ENCODE peak calls at places on chromosomes 4 and X, in nine cellular contexts. L is left colon; E is LoVo; R is kidney epithelial cell; P is effector CD4-positive, alpha-beta T cell; S is GM10248; A is pons; V is heart right ventricle; W is natural killer cell. T is an unnamed sample.

GRCh38 chr4:186839122-186840037 is 115.7 kb upstream of the FAT1 start:
- DNase-seq in V (no peak), E (peak), A (no peak), L (peak), W (no peak), R (no peak), P (no peak), S (peak), T (no peak)

GRCh38 chrX:132968282-132968681 is 9.9 kb upstream of the HS6ST2 start:
- DNase-seq in W (no peak), L (no peak), P (no peak), E (no peak), A (no peak), R (no peak), S (no peak), V (no peak), T (no peak)

GRCh38 chr4:10371121-10371520 is 86.1 kb downstream of the ZNF518B start:
- DNase-seq in S (no peak), E (no peak), A (no peak), W (no peak), P (no peak), L (no peak), V (no peak), R (no peak), T (no peak)

GRCh38 chr4:159206427-159206871 is 103.6 kb downstream of the RAPGEF2 start:
- DNase-seq in V (no peak), E (no peak), A (no peak), L (no peak), S (peak), W (no peak), R (no peak), P (no peak), T (no peak)

GRCh38 chr4:88027611-88028608 is 20.5 kb downstream of the PKD2 start:
- DNase-seq in V (no peak), E (peak), P (no peak), L (no peak), W (no peak), R (peak), A (no peak), S (no peak), T (no peak)

GRCh38 chr4:165630671-165631070 is 242.4 kb upstream of the TLL1 start:
- DNase-seq in L (no peak), P (no peak), V (no peak), A (no peak), S (no peak), E (no peak), W (no peak), R (no peak), T (no peak)

GRCh38 chr4:76955187-76955586 is 5.6 kb downstream of the SEPTIN11 start:
- DNase-seq in E (no peak), W (no peak), L (no peak), A (no peak), V (no peak), S (no peak), R (no peak), P (no peak), T (no peak)

GRCh38 chrX:150961631-150962030 is 21.5 kb upstream of the HMGB3 start:
- DNase-seq in P (no peak), E (no peak), V (no peak), S (no peak), A (no peak), W (no peak), R (no peak), L (no peak), T (no peak)

GRCh38 chr4:112284166-112284565 is 1.5 kb downstream of the TIFA start:
- DNase-seq in V (no peak), E (no peak), P (no peak), S (no peak), A (no peak), L (peak), W (no peak), R (no peak), T (no peak)

GRCh38 chrX:100643943-100644587 is at the start of gene SRPX2:
- DNase-seq in L (no peak), V (no peak), A (no peak), E (peak), P (no peak), S (no peak), W (no peak), R (peak), T (no peak)

GRCh38 chrX:84634201-84634782 is 132.0 kb upstream of the HDX start:
- DNase-seq in P (no peak), A (no peak), S (no peak), E (no peak), R (no peak), W (no peak), V (no peak), L (no peak), T (no peak)

GRCh38 chr4:140673729-140674128 is 82.5 kb downstream of the TBC1D9 start:
- DNase-seq in E (no peak), L (no peak), P (no peak), V (no peak), S (no peak), R (no peak), A (no peak), W (no peak), T (no peak)

GRCh38 chr4:38007645-38008044 is 47.4 kb downstream of the PTTG2 start:
- DNase-seq in S (no peak), P (no peak), L (no peak), R (no peak), E (no peak), V (no peak), W (no peak), A (no peak), T (no peak)

GRCh38 chr4:7169134-7169533 is 23.2 kb upstream of the SORCS2 start:
- DNase-seq in E (no peak), R (no peak), P (no peak), A (no peak), L (no peak), S (no peak), W (no peak), V (no peak), T (peak)

GRCh38 chr4:72312032-72312650 is 256.9 kb downstream of the ADAMTS3 start:
- DNase-seq in S (no peak), V (peak), P (no peak), W (no peak), A (peak), L (peak), E (no peak), R (no peak), T (no peak)

GRCh38 chr4:88018471-88018870 is 11.0 kb downstream of the PKD2 start:
- DNase-seq in S (no peak), R (no peak), P (no peak), V (no peak), W (no peak), L (no peak), E (no peak), A (no peak), T (no peak)

GRCh38 chrX:20144491-20144890 is 2.9 kb upstream of the EIF1AX start:
- DNase-seq in A (no peak), E (no peak), W (no peak), R (peak), V (no peak), S (no peak), L (no peak), P (no peak), T (no peak)

GRCh38 chr4:15714141-15714540 is 11.3 kb downstream of the BST1 start:
- DNase-seq in S (no peak), R (no peak), L (no peak), E (no peak), A (no peak), W (no peak), V (no peak), P (no peak), T (no peak)

GRCh38 chr4:94448815-94449375 is 2.8 kb upstream of the PDLIM5 start:
- DNase-seq in R (no peak), A (no peak), L (no peak), V (no peak), W (no peak), P (no peak), S (no peak), E (peak), T (no peak)

GRCh38 chr4:4477391-4477790 is 64.5 kb downstream of the STX18 start:
- DNase-seq in R (no peak), S (no peak), V (no peak), E (no peak), L (no peak), P (no peak), A (no peak), W (no peak), T (no peak)

GRCh38 chr4:56788081-56788480 is 33.4 kb downstream of the SPINK2 start:
- DNase-seq in R (no peak), S (no peak), E (no peak), L (no peak), V (no peak), P (no peak), W (no peak), A (no peak), T (no peak)

GRCh38 chrX:22629105-22629725 is 356.5 kb downstream of the CBLL2 start:
- DNase-seq in A (peak), S (no peak), E (no peak), W (no peak), V (no peak), L (no peak), P (no peak), R (no peak), T (no peak)

GRCh38 chrX:142250502-142250901 is 45.4 kb upstream of the MAGEC2 start:
- DNase-seq in A (no peak), E (no peak), R (no peak), S (no peak), P (no peak), V (no peak), W (no peak), L (no peak), T (no peak)

GRCh38 chr4:81215219-81215892 is at the start of gene PRKG2:
- DNase-seq in A (no peak), V (no peak), R (no peak), P (no peak), W (no peak), L (peak), E (no peak), S (no peak), T (peak)

GRCh38 chr4:115213705-115214104 is 100.3 kb upstream of the NDST4 start:
- DNase-seq in A (no peak), L (no peak), W (no peak), V (no peak), P (no peak), R (no peak), S (no peak), E (no peak), T (no peak)

GRCh38 chrX:69126642-69127041 is 38.6 kb downstream of the PJA1 start:
- DNase-seq in V (no peak), L (no peak), S (no peak), W (no peak), E (no peak), P (no peak), A (no peak), R (no peak), T (no peak)

GRCh38 chr4:70935038-70935437 is 32.9 kb downstream of the MOB1B start:
- DNase-seq in L (no peak), S (no peak), W (no peak), A (no peak), R (no peak), V (no peak), P (no peak), E (no peak), T (no peak)

GRCh38 chr4:55186700-55187099 is 61.3 kb upstream of the KDR start:
- DNase-seq in V (no peak), P (no peak), L (no peak), E (no peak), A (no peak), R (no peak), W (no peak), S (no peak), T (no peak)

GRCh38 chr4:60805500-60806313 is 394.4 kb upstream of the ADGRL3 start:
- DNase-seq in R (no peak), E (peak), W (no peak), L (no peak), S (peak), P (no peak), V (no peak), A (peak), T (no peak)

GRCh38 chr4:101126044-101126443 is 221.3 kb downstream of the PPP3CA start:
- DNase-seq in E (no peak), P (no peak), L (no peak), A (no peak), W (no peak), R (no peak), S (no peak), V (no peak), T (no peak)